ENCODE peak calls at places on chromosomes 4 and X, in four cellular contexts. One of them, this sample, is unnamed.

GRCh38 chr4:42671431-42672194 is 14.7 kb upstream of the ATP8A1 start:
- DNase-seq in fibroblast of pulmonary artery: no peak
- DNase-seq in NCI-H2081: no peak
- DNase-seq in NCI-H1105: no peak
- DNase-seq in this sample: no peak

GRCh38 chrX:71147496-71148277 is 3.0 kb downstream of the NLGN3 start:
- DNase-seq in NCI-H2081: no peak
- DNase-seq in NCI-H1105: no peak
- DNase-seq in fibroblast of pulmonary artery: no peak
- DNase-seq in this sample: no peak

GRCh38 chr4:15674926-15675325 is 6.7 kb upstream of the FAM200B start:
- DNase-seq in NCI-H1105: no peak
- DNase-seq in fibroblast of pulmonary artery: no peak
- DNase-seq in NCI-H2081: no peak
- DNase-seq in this sample: no peak

GRCh38 chr4:38930696-38931095 is 63.1 kb downstream of the FAM114A1 start:
- DNase-seq in fibroblast of pulmonary artery: no peak
- DNase-seq in NCI-H1105: no peak
- DNase-seq in NCI-H2081: no peak
- DNase-seq in this sample: no peak

GRCh38 chr4:42594880-42595279 is 62.0 kb downstream of the ATP8A1 start:
- DNase-seq in NCI-H2081: no peak
- DNase-seq in fibroblast of pulmonary artery: no peak
- DNase-seq in NCI-H1105: no peak
- DNase-seq in this sample: peak; percentile 23

GRCh38 chrX:108165349-108166111 is 74.0 kb downstream of the ATG4A start:
- DNase-seq in NCI-H1105: no peak
- DNase-seq in NCI-H2081: peak; percentile 45
- DNase-seq in fibroblast of pulmonary artery: peak; percentile 72
- DNase-seq in this sample: peak; percentile 2

GRCh38 chr4:184961693-184962092 is 56.6 kb upstream of the HELT start:
- DNase-seq in NCI-H1105: no peak
- DNase-seq in fibroblast of pulmonary artery: no peak
- DNase-seq in NCI-H2081: no peak
- DNase-seq in this sample: peak; percentile 25

GRCh38 chrX:2284133-2284532 is 216.6 kb downstream of the DHRSX start:
- DNase-seq in fibroblast of pulmonary artery: no peak
- DNase-seq in NCI-H2081: no peak
- DNase-seq in NCI-H1105: no peak
- DNase-seq in this sample: no peak

GRCh38 chr4:92265066-92265465 is 38.7 kb upstream of the GRID2 start:
- DNase-seq in NCI-H2081: no peak
- DNase-seq in fibroblast of pulmonary artery: peak; percentile 73
- DNase-seq in NCI-H1105: no peak
- DNase-seq in this sample: peak; percentile 7

GRCh38 chr4:137510866-137511265 is 21.4 kb downstream of the PCDH18 start:
- DNase-seq in NCI-H2081: no peak
- DNase-seq in NCI-H1105: no peak
- DNase-seq in fibroblast of pulmonary artery: peak; percentile 97
- DNase-seq in this sample: no peak

GRCh38 chr4:6856391-6856790 is 53.2 kb upstream of the TBC1D14 start:
- DNase-seq in NCI-H2081: no peak
- DNase-seq in fibroblast of pulmonary artery: no peak
- DNase-seq in NCI-H1105: no peak
- DNase-seq in this sample: no peak

This sample was measured in COR-L47.